ENCODE peak calls at places on chromosomes 13 and 19, in seven cellular contexts. Z is lower lobe of right lung, V is esophagus muscularis mucosa, B is BE2C, R is HAP-1, F is upper lobe of right lung, J is sigmoid colon. P is an unnamed sample. For H3K4me1, the result is how much of the 10 kb centered on the place peaks cover.

GRCh38 chr19:38502410-38503143 is 69.1 kb downstream of the RYR1 start:
- DNase-seq in Z (no peak), V (no peak), B (no peak), R (no peak), F (no peak), J (no peak), P (no peak)

GRCh38 chr13:27505792-27506191 is 55.4 kb upstream of the MTIF3 start:
- DNase-seq in Z (no peak), V (no peak), B (no peak), R (no peak), F (no peak), J (no peak), P (no peak)

GRCh38 chr19:35673121-35673804 is 6.9 kb downstream of the UPK1A start:
- DNase-seq in Z (no peak), V (no peak), B (peak), R (peak), F (peak), J (peak), P (no peak)

GRCh38 chr19:42351079-42351735 is 25.8 kb downstream of the MEGF8 start:
- DNase-seq in Z (no peak), V (no peak), B (no peak), R (no peak), F (no peak), J (no peak), P (no peak)

GRCh38 chr19:58398545-58398944 is 3.1 kb downstream of the RNF225 start:
- DNase-seq in Z (no peak), V (no peak), B (no peak), R (no peak), F (no peak), J (peak), P (no peak)

GRCh38 chr19:45528744-45529453 is 21.6 kb downstream of the VASP start:
- DNase-seq in Z (peak), V (no peak), B (peak), R (no peak), F (peak), J (no peak), P (no peak)

GRCh38 chr19:40754611-40755247 is 3.7 kb downstream of the SNRPA start:
- DNase-seq in Z (no peak), V (no peak), B (no peak), R (no peak), F (no peak), J (no peak), P (no peak)

GRCh38 chr19:52170304-52170703 is 1.1 kb downstream of the ZNF836 start:
- DNase-seq in Z (no peak), V (no peak), B (no peak), R (no peak), F (no peak), J (no peak), P (no peak)

GRCh38 chr13:101893021-101893420 is 440.5 kb downstream of the ITGBL1 start:
- DNase-seq in Z (no peak), V (no peak), B (peak), R (no peak), F (no peak), J (no peak), P (no peak)

GRCh38 chr13:80436571-80437169 is 95.7 kb upstream of the SPRY2 start:
- DNase-seq in Z (no peak), V (no peak), B (peak), R (no peak), F (no peak), J (peak), P (peak)

GRCh38 chr13:56378566-56378965 is 762.2 kb upstream of the PRR20A start:
- DNase-seq in Z (no peak), V (no peak), B (no peak), R (no peak), F (no peak), J (no peak), P (no peak)

GRCh38 chr19:16588824-16589577 is 16.8 kb upstream of the SLC35E1 start:
- DNase-seq in Z (no peak), V (no peak), B (no peak), R (no peak), F (no peak), J (no peak), P (no peak)

GRCh38 chr13:112251930-112252585 is 124.1 kb upstream of the SPACA7 start:
- DNase-seq in Z (no peak), V (peak), B (no peak), R (no peak), F (no peak), J (no peak), P (no peak)

GRCh38 chr13:40254394-40254793 is 412.0 kb downstream of the FOXO1 start:
- DNase-seq in Z (no peak), V (no peak), B (no peak), R (no peak), F (no peak), J (no peak), P (no peak)

GRCh38 chr19:19040417-19040816 is 7.0 kb downstream of the ARMC6 start:
- DNase-seq in Z (peak), V (peak), B (no peak), R (no peak), F (peak), J (peak), P (no peak)

GRCh38 chr13:54185785-54186184 is 1157.2 kb downstream of the OLFM4 start:
- DNase-seq in Z (no peak), V (no peak), B (no peak), R (peak), F (no peak), J (no peak), P (peak)

GRCh38 chr13:85108356-85108755 is 690.9 kb downstream of the SLITRK6 start:
- DNase-seq in Z (no peak), V (no peak), B (no peak), R (no peak), F (no peak), J (no peak), P (peak)

GRCh38 chr19:33759356-33759755 is 37.3 kb upstream of the KCTD15 start:
- DNase-seq in Z (no peak), V (no peak), B (no peak), R (no peak), F (no peak), J (no peak), P (no peak)

GRCh38 chr13:24407844-24408243 is 98.5 kb downstream of the C1QTNF9 start:
- DNase-seq in Z (no peak), V (no peak), B (no peak), R (peak), F (no peak), J (no peak), P (no peak)

DNA sequence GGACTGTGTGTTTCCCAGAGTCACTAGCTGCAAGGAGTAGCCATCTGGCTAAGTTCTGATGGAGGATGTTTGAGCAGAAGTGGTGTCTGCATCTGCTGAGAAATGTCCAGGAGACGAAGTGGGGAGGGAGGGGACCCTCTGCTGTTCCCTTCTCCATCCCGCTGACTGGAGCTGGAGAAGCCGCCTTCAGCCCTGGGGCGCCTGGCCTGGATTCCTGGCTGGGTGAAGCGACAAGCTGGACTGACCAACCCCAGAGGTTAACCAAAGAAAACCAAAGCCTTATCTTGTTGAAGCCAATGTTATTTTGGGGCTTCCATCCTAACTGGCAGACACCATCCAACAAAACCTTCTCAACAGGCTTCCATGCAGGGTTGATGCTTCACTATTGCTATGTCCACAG is 67.6 kb downstream of the SLC7A1 start:
- DNase-seq in Z (no peak), V (no peak), B (no peak), R (no peak), F (no peak), J (no peak), P (no peak)
- H3K4me1 ChIP-seq in Z (under half), V (under half), B (under half), R (under half), F (under half), J (under half), P (under half)

DNA sequence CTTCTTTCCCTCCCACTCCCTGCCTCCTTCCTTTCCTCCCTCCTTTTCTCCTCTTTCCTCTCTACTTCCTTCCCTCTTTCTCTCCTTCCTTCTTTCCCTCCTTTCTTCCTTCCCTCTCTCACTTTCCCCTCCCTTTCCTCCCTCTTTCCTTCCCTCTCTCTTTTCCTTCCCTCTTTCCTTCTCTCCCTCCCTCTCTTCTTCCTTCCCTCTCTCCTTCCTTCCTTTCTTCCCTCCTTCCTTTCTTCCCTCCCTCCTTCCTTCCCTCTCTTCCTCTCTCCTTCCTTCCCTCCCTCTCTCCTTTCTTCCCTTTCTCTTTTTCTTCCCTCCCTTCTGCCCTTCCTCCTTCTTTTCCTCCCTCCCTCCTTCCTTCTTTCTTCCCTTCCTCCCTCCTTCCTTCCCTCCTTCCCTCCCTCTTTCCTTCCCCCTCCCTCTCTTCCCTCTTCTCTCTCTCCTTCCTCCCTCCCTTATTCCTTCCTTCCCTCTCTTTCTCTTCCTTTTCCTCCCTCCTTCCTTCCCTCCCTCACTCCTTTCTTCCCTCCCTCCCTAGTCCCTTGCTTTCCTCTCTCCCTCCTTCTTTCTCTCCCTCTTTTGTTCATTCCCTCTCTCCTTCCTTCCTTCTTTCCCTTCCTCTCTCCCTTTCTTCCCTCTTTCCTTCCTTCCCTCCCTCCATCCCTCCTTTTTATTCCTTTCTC is 443.9 kb downstream of the ZNF536 start:
- DNase-seq in Z (no peak), V (no peak), B (no peak), R (no peak), F (no peak), J (no peak), P (no peak)
- H3K4me1 ChIP-seq in Z (under half), V (under half), B (under half), R (under half), F (under half), J (under half), P (under half)

GRCh38 chr19:4831351-4832340 is at the start of gene TICAM1:
- DNase-seq in Z (peak), V (no peak), B (peak), R (no peak), F (peak), J (peak), P (peak)

GRCh38 chr19:4830332-4830731 is 1.2 kb downstream of the TICAM1 start:
- DNase-seq in Z (no peak), V (no peak), B (no peak), R (no peak), F (no peak), J (no peak), P (no peak)

GRCh38 chr19:4830768-4831265 is 695 bp downstream of the TICAM1 start:
- DNase-seq in Z (no peak), V (no peak), B (no peak), R (no peak), F (no peak), J (no peak), P (no peak)

GRCh38 chr19:4829001-4829712 is 2.4 kb downstream of the TICAM1 start:
- DNase-seq in Z (no peak), V (no peak), B (no peak), R (no peak), F (no peak), J (no peak), P (peak)

DNA sequence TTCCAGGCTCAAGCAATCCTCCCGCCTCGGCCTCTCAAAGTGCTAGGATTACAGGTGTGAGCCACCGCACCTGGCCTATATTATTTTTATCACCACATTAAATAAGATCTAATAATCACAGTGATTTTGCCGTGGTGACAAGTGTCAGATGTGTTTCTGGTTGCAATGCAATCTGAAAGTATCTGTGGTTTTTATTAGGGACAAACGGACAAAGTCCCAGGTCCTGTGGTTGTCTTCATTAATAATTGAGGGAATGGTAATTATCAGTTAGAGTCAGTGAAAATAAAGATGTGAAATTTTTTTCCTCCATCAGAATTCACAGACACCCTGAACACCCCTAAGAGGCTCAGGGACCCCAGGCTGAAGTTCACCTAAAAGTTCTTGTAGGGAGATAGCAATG is 1.3 kb upstream of the TICAM1 start:
- DNase-seq in Z (no peak), V (no peak), B (no peak), R (no peak), F (no peak), J (no peak), P (no peak)
- H3K4me1 ChIP-seq in Z (under half), V (under half), B (under half), R (under half), F (under half), J (under half), P (under half)

GRCh38 chr13:75637101-75637774 is 1.1 kb downstream of the LMO7 start:
- DNase-seq in Z (no peak), V (no peak), B (no peak), R (peak), F (no peak), J (no peak), P (no peak)
- H3K4me1 ChIP-seq in Z (under half), V (under half), B (under half), R (under half), F (under half), J (under half), P (under half)

DNA sequence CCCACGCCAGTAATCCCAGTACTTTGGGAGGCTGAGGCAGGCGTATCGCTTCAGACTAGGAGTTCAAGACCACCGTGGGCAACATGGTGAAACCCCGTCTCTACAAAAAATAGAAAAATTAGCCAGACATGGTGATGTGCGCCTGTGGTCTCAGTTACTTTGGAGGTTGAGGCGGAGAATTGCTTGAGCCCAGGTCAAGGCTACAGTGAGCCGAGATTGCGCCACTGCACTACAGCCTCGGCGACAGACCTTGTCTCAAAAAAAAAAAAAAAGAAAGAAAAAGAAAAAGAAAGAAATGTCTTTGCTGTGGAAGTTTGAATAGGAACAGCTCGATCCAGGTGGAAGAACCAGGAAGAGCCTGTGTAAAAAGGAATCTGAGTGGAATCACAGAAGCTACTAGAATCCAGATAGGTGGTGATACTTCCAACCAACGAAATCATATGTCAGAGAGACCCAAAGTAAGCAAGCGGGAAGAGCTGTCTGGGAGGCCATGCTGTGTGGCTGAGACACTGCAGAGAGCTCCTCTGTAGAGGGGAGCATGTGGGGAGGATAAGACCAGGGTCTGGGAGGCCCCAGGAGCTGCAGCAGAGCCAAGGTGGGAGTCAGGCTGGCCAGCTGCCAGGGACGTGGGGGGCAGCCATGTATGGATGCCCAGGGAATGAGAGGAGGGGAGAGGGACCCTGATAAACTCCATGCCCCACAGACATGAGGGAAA is 21.1 kb downstream of the LATS2 start:
- DNase-seq in Z (no peak), V (peak), B (no peak), R (no peak), F (no peak), J (peak), P (no peak)
- H3K4me1 ChIP-seq in Z (half or more), V (half or more), B (under half), R (under half), F (half or more), J (half or more), P (under half)

DNA sequence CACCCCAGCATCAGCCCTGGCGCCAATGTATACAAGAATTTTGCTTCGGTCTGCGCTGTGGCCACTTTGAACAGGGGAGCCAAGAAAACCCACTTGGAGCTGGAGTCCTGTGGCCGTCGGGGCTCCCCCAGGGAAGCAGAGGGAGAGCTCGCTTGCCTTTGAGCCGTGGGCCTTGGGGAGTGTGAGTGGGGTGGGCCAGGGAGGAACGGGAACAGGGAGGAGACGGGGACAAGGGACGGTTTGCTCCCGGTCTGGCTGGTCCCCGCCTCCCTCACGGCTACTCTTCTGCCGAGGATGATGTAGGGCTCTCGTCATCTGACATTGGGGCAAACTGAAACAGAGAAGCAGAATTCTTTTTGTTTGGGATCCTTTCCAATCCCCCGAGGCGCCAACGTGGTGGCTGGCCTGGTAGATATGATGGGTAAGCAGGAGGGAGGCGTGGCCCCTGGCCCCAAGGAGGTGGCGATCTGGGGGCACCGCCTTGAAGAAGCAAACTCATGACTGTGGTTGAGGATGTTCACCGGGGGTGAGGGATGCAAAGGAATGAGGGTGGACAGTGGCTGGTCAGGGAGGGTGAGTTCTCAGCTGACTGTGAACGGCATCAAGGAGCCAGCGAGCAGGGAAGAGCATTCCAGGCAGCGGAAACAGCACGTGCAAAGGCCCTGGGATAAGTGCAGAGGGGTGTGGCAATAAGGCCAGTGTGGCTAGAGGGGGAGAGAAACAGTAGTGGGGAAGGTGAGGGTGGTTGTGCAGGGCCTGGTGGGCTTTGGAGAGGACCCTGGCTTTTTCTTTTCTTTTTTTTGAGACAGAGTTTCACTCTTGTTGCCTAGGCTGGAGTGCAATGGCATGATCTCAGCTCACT is 10.9 kb upstream of the SPC24 start:
- DNase-seq in Z (no peak), V (no peak), B (no peak), R (no peak), F (no peak), J (peak), P (no peak)
- H3K4me1 ChIP-seq in Z (under half), V (half or more), B (under half), R (under half), F (under half), J (half or more), P (under half)

GRCh38 chr13:45341034-45341798 is at the start of gene TPT1:
- DNase-seq in Z (peak), V (peak), B (peak), R (peak), F (peak), J (peak), P (peak)
- H3K4me1 ChIP-seq in Z (half or more), V (half or more), B (under half), R (under half), F (under half), J (under half), P (under half)

GRCh38 chr13:95136638-95137037 is 164.6 kb downstream of the ABCC4 start:
- DNase-seq in Z (no peak), V (peak), B (no peak), R (no peak), F (no peak), J (no peak), P (no peak)
- H3K4me1 ChIP-seq in Z (under half), V (under half), B (under half), R (under half), F (under half), J (under half), P (under half)

DNA sequence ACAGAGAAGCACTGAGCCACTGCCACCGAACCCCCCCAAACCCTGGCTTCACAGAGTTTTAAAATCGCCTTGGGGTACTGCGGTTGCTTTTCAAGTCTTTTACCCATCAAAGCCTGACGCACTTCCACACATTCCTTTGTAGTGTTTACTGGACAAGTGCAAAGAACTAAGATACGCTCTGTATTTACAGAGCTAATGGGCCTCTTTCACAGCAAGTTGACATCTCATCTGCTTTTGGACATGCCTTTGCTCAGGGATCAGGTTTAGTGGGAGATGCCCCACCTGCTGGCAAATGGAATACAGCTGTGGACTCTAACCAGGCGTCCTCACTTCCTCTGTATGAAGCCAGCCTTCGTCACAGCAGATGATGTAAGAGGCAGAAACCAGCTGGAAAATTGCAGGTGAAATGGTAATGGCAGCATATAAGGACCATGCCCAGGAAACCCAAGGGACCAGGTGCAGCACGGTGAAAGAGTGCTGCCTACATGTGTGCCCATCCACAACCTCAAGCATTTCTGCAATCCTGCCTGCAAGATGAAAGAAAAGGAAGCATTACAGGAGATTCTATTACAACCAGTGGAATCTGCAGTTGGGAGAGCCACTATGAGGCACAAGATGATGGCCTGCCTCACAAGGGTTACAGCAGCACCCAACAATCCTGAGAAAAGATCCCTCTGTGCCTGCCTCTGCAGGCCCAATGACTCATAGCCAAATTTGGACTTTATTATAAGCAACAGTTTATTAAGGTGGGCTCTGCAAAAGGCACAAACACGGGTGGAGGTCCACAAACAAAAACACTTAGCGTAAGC is 34.7 kb downstream of the BRD4 start:
- DNase-seq in Z (no peak), V (no peak), B (peak), R (no peak), F (peak), J (no peak), P (peak)
- H3K4me1 ChIP-seq in Z (half or more), V (half or more), B (under half), R (under half), F (half or more), J (half or more), P (under half)

P was measured in SJCRH30.